ENCODE peak calls at places on chromosomes 6 and 20, in ten cellular contexts. One of them, this sample, is unnamed.

GRCh38 chr6:35718911-35719381 is 17.9 kb upstream of the ARMC12 start:
- DNase-seq in HCT116: no peak
- DNase-seq in left ventricle myocardium inferior: no peak
- DNase-seq in GM12865: no peak
- DNase-seq in GM23338: no peak
- DNase-seq in CD8-positive, alpha-beta T cell: no peak
- DNase-seq in GM12878: no peak
- DNase-seq in heart left ventricle: peak
- DNase-seq in nephron progenitor cell: no peak
- DNase-seq in GM20000: no peak
- DNase-seq in this sample: no peak

GRCh38 chr6:41639556-41640371 is 1.5 kb downstream of the MDFI start:
- DNase-seq in left ventricle myocardium inferior: no peak
- DNase-seq in nephron progenitor cell: no peak
- DNase-seq in GM12865: no peak
- DNase-seq in CD8-positive, alpha-beta T cell: no peak
- DNase-seq in GM12878: no peak
- DNase-seq in HCT116: no peak
- DNase-seq in heart left ventricle: no peak
- DNase-seq in GM20000: no peak
- DNase-seq in GM23338: peak
- DNase-seq in this sample: peak

GRCh38 chr6:32045811-32046449 is 7.7 kb downstream of the CYP21A2 start:
- DNase-seq in GM12878: no peak
- DNase-seq in left ventricle myocardium inferior: peak
- DNase-seq in GM12865: no peak
- DNase-seq in nephron progenitor cell: no peak
- DNase-seq in CD8-positive, alpha-beta T cell: no peak
- DNase-seq in GM23338: no peak
- DNase-seq in heart left ventricle: peak
- DNase-seq in HCT116: no peak
- DNase-seq in GM20000: no peak
- DNase-seq in this sample: no peak

GRCh38 chr20:63080811-63081210 is 74.0 kb upstream of the BHLHE23 start:
- DNase-seq in GM12878: no peak
- DNase-seq in CD8-positive, alpha-beta T cell: no peak
- DNase-seq in GM20000: no peak
- DNase-seq in GM12865: no peak
- DNase-seq in nephron progenitor cell: no peak
- DNase-seq in GM23338: no peak
- DNase-seq in left ventricle myocardium inferior: no peak
- DNase-seq in HCT116: no peak
- DNase-seq in heart left ventricle: no peak
- DNase-seq in this sample: no peak

GRCh38 chr20:9510926-9511325 is 3.5 kb upstream of the LAMP5 start:
- DNase-seq in GM23338: no peak
- DNase-seq in heart left ventricle: no peak
- DNase-seq in GM12878: peak
- DNase-seq in GM20000: no peak
- DNase-seq in HCT116: no peak
- DNase-seq in CD8-positive, alpha-beta T cell: no peak
- DNase-seq in nephron progenitor cell: no peak
- DNase-seq in GM12865: peak
- DNase-seq in left ventricle myocardium inferior: no peak
- DNase-seq in this sample: no peak

GRCh38 chr6:124783344-124783743 is 178.9 kb upstream of the RNF217 start:
- DNase-seq in GM20000: no peak
- DNase-seq in left ventricle myocardium inferior: no peak
- DNase-seq in CD8-positive, alpha-beta T cell: no peak
- DNase-seq in GM23338: no peak
- DNase-seq in heart left ventricle: no peak
- DNase-seq in HCT116: no peak
- DNase-seq in GM12878: no peak
- DNase-seq in nephron progenitor cell: no peak
- DNase-seq in GM12865: no peak
- DNase-seq in this sample: no peak

GRCh38 chr6:122020588-122021271 is 378.7 kb upstream of the HSF2 start:
- DNase-seq in GM12878: peak
- DNase-seq in heart left ventricle: no peak
- DNase-seq in left ventricle myocardium inferior: no peak
- DNase-seq in nephron progenitor cell: no peak
- DNase-seq in GM12865: no peak
- DNase-seq in GM20000: no peak
- DNase-seq in GM23338: no peak
- DNase-seq in HCT116: no peak
- DNase-seq in CD8-positive, alpha-beta T cell: no peak
- DNase-seq in this sample: no peak

GRCh38 chr6:7658543-7658942 is 67.4 kb upstream of the BMP6 start:
- DNase-seq in nephron progenitor cell: no peak
- DNase-seq in CD8-positive, alpha-beta T cell: no peak
- DNase-seq in left ventricle myocardium inferior: no peak
- DNase-seq in GM12878: no peak
- DNase-seq in GM12865: no peak
- DNase-seq in heart left ventricle: no peak
- DNase-seq in HCT116: no peak
- DNase-seq in GM20000: no peak
- DNase-seq in GM23338: no peak
- DNase-seq in this sample: no peak

GRCh38 chr6:15623282-15624116 is 39.3 kb downstream of the DTNBP1 start:
- DNase-seq in CD8-positive, alpha-beta T cell: no peak
- DNase-seq in left ventricle myocardium inferior: no peak
- DNase-seq in GM23338: peak
- DNase-seq in GM12865: no peak
- DNase-seq in nephron progenitor cell: no peak
- DNase-seq in heart left ventricle: no peak
- DNase-seq in GM12878: no peak
- DNase-seq in HCT116: no peak
- DNase-seq in GM20000: peak
- DNase-seq in this sample: no peak
- TF ChIP-seq CTCF in CD8-positive, alpha-beta T cell: peak
- TF ChIP-seq CTCF in left ventricle myocardium inferior: peak
- TF ChIP-seq CTCF in GM23338: no peak
- TF ChIP-seq CTCF in GM12865: peak
- TF ChIP-seq CTCF in nephron progenitor cell: peak
- TF ChIP-seq CTCF in heart left ventricle: peak
- TF ChIP-seq CTCF in GM12878: no peak
- TF ChIP-seq CTCF in HCT116: peak
- TF ChIP-seq CTCF in GM20000: no peak
- TF ChIP-seq CTCF in this sample: peak

GRCh38 chr20:7137395-7138151 is 370.1 kb downstream of the BMP2 start:
- DNase-seq in heart left ventricle: no peak
- DNase-seq in GM12865: no peak
- DNase-seq in GM12878: peak
- DNase-seq in GM20000: no peak
- DNase-seq in HCT116: no peak
- DNase-seq in CD8-positive, alpha-beta T cell: no peak
- DNase-seq in GM23338: no peak
- DNase-seq in nephron progenitor cell: no peak
- DNase-seq in left ventricle myocardium inferior: no peak
- DNase-seq in this sample: no peak
- TF ChIP-seq CTCF in heart left ventricle: no peak
- TF ChIP-seq CTCF in GM12865: no peak
- TF ChIP-seq CTCF in GM12878: no peak
- TF ChIP-seq CTCF in GM20000: no peak
- TF ChIP-seq CTCF in HCT116: no peak
- TF ChIP-seq CTCF in CD8-positive, alpha-beta T cell: no peak
- TF ChIP-seq CTCF in GM23338: no peak
- TF ChIP-seq CTCF in nephron progenitor cell: no peak
- TF ChIP-seq CTCF in left ventricle myocardium inferior: no peak
- TF ChIP-seq CTCF in this sample: no peak

GRCh38 chr6:34586327-34587040 is 30.4 kb upstream of the SPDEF start:
- DNase-seq in CD8-positive, alpha-beta T cell: no peak
- DNase-seq in GM20000: no peak
- DNase-seq in HCT116: no peak
- DNase-seq in GM12878: no peak
- DNase-seq in heart left ventricle: no peak
- DNase-seq in GM12865: no peak
- DNase-seq in left ventricle myocardium inferior: no peak
- DNase-seq in GM23338: no peak
- DNase-seq in nephron progenitor cell: no peak
- DNase-seq in this sample: no peak

GRCh38 chr6:34585108-34585507 is 29.0 kb upstream of the SPDEF start:
- DNase-seq in GM23338: no peak
- DNase-seq in left ventricle myocardium inferior: no peak
- DNase-seq in heart left ventricle: no peak
- DNase-seq in CD8-positive, alpha-beta T cell: no peak
- DNase-seq in HCT116: no peak
- DNase-seq in nephron progenitor cell: no peak
- DNase-seq in GM20000: no peak
- DNase-seq in GM12865: no peak
- DNase-seq in GM12878: no peak
- DNase-seq in this sample: no peak

GRCh38 chr6:34583861-34584604 is 27.9 kb upstream of the SPDEF start:
- DNase-seq in GM12878: no peak
- DNase-seq in nephron progenitor cell: no peak
- DNase-seq in CD8-positive, alpha-beta T cell: no peak
- DNase-seq in HCT116: no peak
- DNase-seq in GM23338: no peak
- DNase-seq in GM20000: no peak
- DNase-seq in GM12865: no peak
- DNase-seq in heart left ventricle: no peak
- DNase-seq in left ventricle myocardium inferior: no peak
- DNase-seq in this sample: no peak

GRCh38 chr6:34584694-34585093 is 28.6 kb upstream of the SPDEF start:
- DNase-seq in GM23338: no peak
- DNase-seq in GM20000: no peak
- DNase-seq in HCT116: no peak
- DNase-seq in CD8-positive, alpha-beta T cell: no peak
- DNase-seq in nephron progenitor cell: no peak
- DNase-seq in heart left ventricle: no peak
- DNase-seq in GM12878: no peak
- DNase-seq in left ventricle myocardium inferior: no peak
- DNase-seq in GM12865: no peak
- DNase-seq in this sample: no peak

DNA sequence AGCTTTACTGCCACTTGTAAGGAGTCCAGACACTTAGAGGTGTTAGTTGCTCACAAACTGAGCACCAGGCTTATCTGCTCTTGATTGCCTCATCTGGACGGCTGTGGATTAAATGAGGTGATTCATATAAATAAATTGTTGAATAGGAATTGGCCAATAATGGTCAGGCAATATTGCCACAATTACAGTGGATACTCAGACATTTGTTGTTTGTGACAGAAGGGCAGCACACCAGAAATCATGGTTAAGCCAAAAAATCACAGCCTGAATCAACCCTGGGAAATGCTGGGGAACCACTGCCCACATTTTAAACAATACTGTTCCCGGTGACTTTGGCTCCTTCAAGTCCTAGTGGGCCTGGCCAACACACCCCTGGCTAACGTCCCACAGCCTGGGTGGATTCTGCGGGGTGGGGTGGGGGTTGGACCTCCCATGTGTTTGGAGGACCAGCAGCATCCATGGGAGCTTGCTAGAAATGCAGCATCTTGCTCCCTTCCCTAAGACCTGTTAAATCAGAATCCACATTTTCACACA is 29.4 kb upstream of the SPDEF start:
- DNase-seq in GM23338: no peak
- DNase-seq in GM12865: no peak
- DNase-seq in GM20000: no peak
- DNase-seq in CD8-positive, alpha-beta T cell: no peak
- DNase-seq in GM12878: no peak
- DNase-seq in nephron progenitor cell: no peak
- DNase-seq in heart left ventricle: no peak
- DNase-seq in left ventricle myocardium inferior: no peak
- DNase-seq in HCT116: no peak
- DNase-seq in this sample: no peak
- TF ChIP-seq CTCF in GM23338: no peak
- TF ChIP-seq CTCF in GM12865: no peak
- TF ChIP-seq CTCF in GM20000: no peak
- TF ChIP-seq CTCF in CD8-positive, alpha-beta T cell: no peak
- TF ChIP-seq CTCF in GM12878: no peak
- TF ChIP-seq CTCF in nephron progenitor cell: no peak
- TF ChIP-seq CTCF in heart left ventricle: no peak
- TF ChIP-seq CTCF in left ventricle myocardium inferior: no peak
- TF ChIP-seq CTCF in HCT116: no peak
- TF ChIP-seq CTCF in this sample: no peak

DNA sequence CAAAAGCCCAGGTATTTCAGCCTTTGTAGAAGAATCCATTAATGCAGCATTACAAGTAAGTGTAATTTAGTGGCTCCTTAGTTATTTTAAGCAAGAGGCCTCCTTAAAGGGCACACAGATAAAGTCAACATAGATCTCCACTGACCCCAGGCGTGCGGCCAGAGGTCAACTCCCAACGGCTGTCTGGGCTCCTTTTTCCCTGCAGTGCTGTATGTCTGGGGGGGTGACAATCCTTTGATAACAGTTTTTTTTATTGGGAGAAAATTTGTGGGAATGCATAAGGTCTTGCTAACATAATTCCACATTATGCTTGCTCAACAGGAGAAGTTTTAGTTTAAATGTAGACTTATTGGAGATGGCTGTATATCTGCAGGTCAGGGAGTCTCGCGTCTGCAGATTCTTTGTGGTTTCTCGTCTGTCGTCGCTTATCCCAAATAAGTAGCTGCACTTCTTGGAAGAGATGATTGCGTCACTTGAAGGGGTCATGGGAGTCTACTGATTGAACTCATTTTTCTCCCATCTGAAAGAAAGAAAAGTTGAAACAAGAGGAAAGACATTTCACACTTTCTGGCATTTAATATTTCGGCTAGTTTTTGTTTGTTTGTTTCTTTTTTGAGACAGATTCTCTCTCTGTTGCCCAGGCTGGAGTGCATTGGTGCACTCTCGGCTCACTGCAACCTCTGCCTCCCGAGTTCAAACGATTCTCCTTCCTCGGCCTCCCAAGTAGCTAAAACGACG is 151.7 kb upstream of the AKAP12 start:
- DNase-seq in heart left ventricle: peak
- DNase-seq in HCT116: no peak
- DNase-seq in CD8-positive, alpha-beta T cell: no peak
- DNase-seq in GM23338: peak
- DNase-seq in GM20000: no peak
- DNase-seq in nephron progenitor cell: peak
- DNase-seq in GM12878: no peak
- DNase-seq in left ventricle myocardium inferior: peak
- DNase-seq in GM12865: no peak
- DNase-seq in this sample: no peak
- TF ChIP-seq CTCF in heart left ventricle: no peak
- TF ChIP-seq CTCF in HCT116: no peak
- TF ChIP-seq CTCF in CD8-positive, alpha-beta T cell: no peak
- TF ChIP-seq CTCF in GM23338: no peak
- TF ChIP-seq CTCF in GM20000: no peak
- TF ChIP-seq CTCF in nephron progenitor cell: no peak
- TF ChIP-seq CTCF in GM12878: no peak
- TF ChIP-seq CTCF in left ventricle myocardium inferior: no peak
- TF ChIP-seq CTCF in GM12865: no peak
- TF ChIP-seq CTCF in this sample: no peak

GRCh38 chr20:61350500-61351250 is 98.6 kb downstream of the CDH4 start:
- DNase-seq in CD8-positive, alpha-beta T cell: no peak
- DNase-seq in left ventricle myocardium inferior: no peak
- DNase-seq in GM12878: no peak
- DNase-seq in nephron progenitor cell: peak
- DNase-seq in GM23338: no peak
- DNase-seq in GM20000: no peak
- DNase-seq in HCT116: no peak
- DNase-seq in heart left ventricle: no peak
- DNase-seq in GM12865: no peak
- DNase-seq in this sample: no peak
- TF ChIP-seq CTCF in CD8-positive, alpha-beta T cell: no peak
- TF ChIP-seq CTCF in left ventricle myocardium inferior: no peak
- TF ChIP-seq CTCF in GM12878: no peak
- TF ChIP-seq CTCF in nephron progenitor cell: peak
- TF ChIP-seq CTCF in GM23338: peak
- TF ChIP-seq CTCF in GM20000: no peak
- TF ChIP-seq CTCF in HCT116: no peak
- TF ChIP-seq CTCF in heart left ventricle: no peak
- TF ChIP-seq CTCF in GM12865: no peak
- TF ChIP-seq CTCF in this sample: no peak

This sample was measured in mesothelial cell of epicardium.